ENCODE peak calls at places on chromosomes 13 and 19, in six cellular contexts. O, T, X, B, Q and M are unnamed samples.

GRCh38 chr19:50869479-50869878 is 3.8 kb upstream of the KLK2 start:
- DNase-seq in O (no peak), T (no peak), X (no peak), B (no peak), Q (no peak), M (no peak)

GRCh38 chr13:40388617-40389016 is 277.8 kb downstream of the FOXO1 start:
- DNase-seq in O (no peak), T (no peak), X (peak), B (peak), Q (no peak), M (no peak)

GRCh38 chr13:93227280-93227905 is 786 bp downstream of the GPC6 start:
- DNase-seq in O (peak), T (peak), X (peak), B (no peak), Q (no peak), M (no peak)

GRCh38 chr13:29954082-29955043 is 103.9 kb upstream of the UBL3 start:
- DNase-seq in O (no peak), T (no peak), X (no peak), B (no peak), Q (no peak), M (no peak)

GRCh38 chr19:55479451-55480230 is 3.2 kb downstream of the ZNF628 start:
- DNase-seq in O (no peak), T (no peak), X (no peak), B (no peak), Q (no peak), M (no peak)

GRCh38 chr19:46727036-46727501 is 10.2 kb upstream of the PRKD2 start:
- DNase-seq in O (no peak), T (peak), X (no peak), B (no peak), Q (no peak), M (no peak)

GRCh38 chr19:4059493-4059880 is 7.2 kb downstream of the ZBTB7A start:
- DNase-seq in O (no peak), T (no peak), X (no peak), B (no peak), Q (no peak), M (no peak)

GRCh38 chr19:30059741-30060140 is 117.7 kb downstream of the URI1 start:
- DNase-seq in O (no peak), T (no peak), X (no peak), B (no peak), Q (no peak), M (no peak)

GRCh38 chr13:106381083-106381482 is 154.4 kb downstream of the EFNB2 start:
- DNase-seq in O (no peak), T (no peak), X (peak), B (no peak), Q (no peak), M (no peak)

GRCh38 chr13:107713314-107713713 is 502.0 kb downstream of the LIG4 start:
- DNase-seq in O (no peak), T (no peak), X (no peak), B (no peak), Q (no peak), M (no peak)

GRCh38 chr19:52170863-52171320 is 529 bp downstream of the ZNF836 start:
- DNase-seq in O (no peak), T (peak), X (no peak), B (peak), Q (peak), M (no peak)

GRCh38 chr19:50486823-50487515 is 10.3 kb upstream of the GARIN5A start:
- DNase-seq in O (peak), T (peak), X (peak), B (peak), Q (no peak), M (no peak)

GRCh38 chr19:40689339-40690049 is 957 bp downstream of the NUMBL start:
- DNase-seq in O (peak), T (peak), X (no peak), B (peak), Q (no peak), M (no peak)

GRCh38 chr13:111281751-111282311 is 38.6 kb upstream of the TEX29 start:
- DNase-seq in O (peak), T (no peak), X (peak), B (no peak), Q (no peak), M (no peak)

GRCh38 chr19:47704024-47704423 is 9.2 kb upstream of the EHD2 start:
- DNase-seq in O (peak), T (no peak), X (peak), B (no peak), Q (no peak), M (no peak)

GRCh38 chr13:31213681-31214289 is 14.0 kb downstream of the B3GLCT start:
- DNase-seq in O (no peak), T (no peak), X (peak), B (no peak), Q (no peak), M (no peak)

GRCh38 chr19:55702131-55702627 is 27.2 kb downstream of the EPN1 start:
- DNase-seq in O (no peak), T (no peak), X (no peak), B (no peak), Q (no peak), M (no peak)

GRCh38 chr13:99857738-99858137 is 113.8 kb downstream of the ZIC5 start:
- DNase-seq in O (no peak), T (no peak), X (no peak), B (no peak), Q (no peak), M (no peak)

GRCh38 chr19:8552810-8553209 is 24.4 kb downstream of the MYO1F start:
- DNase-seq in O (peak), T (no peak), X (peak), B (peak), Q (no peak), M (no peak)

GRCh38 chr19:17103177-17103576 is 27.6 kb downstream of the MYO9B start:
- DNase-seq in O (peak), T (no peak), X (peak), B (peak), Q (no peak), M (no peak)

GRCh38 chr19:56699552-56699951 is 28.0 kb upstream of the ZNF835 start:
- DNase-seq in O (no peak), T (no peak), X (no peak), B (no peak), Q (no peak), M (no peak)

GRCh38 chr19:15962319-15962718 is 13.5 kb downstream of the OR10H4 start:
- DNase-seq in O (no peak), T (no peak), X (no peak), B (peak), Q (no peak), M (no peak)

GRCh38 chr13:106182404-106182803 is 353.1 kb downstream of the EFNB2 start:
- DNase-seq in O (peak), T (no peak), X (peak), B (peak), Q (no peak), M (no peak)

GRCh38 chr19:15971217-15971616 is 22.4 kb downstream of the OR10H4 start:
- DNase-seq in O (no peak), T (no peak), X (no peak), B (no peak), Q (no peak), M (no peak)

GRCh38 chr13:52459668-52460067 is 4.4 kb downstream of the CKAP2 start:
- DNase-seq in O (peak), T (no peak), X (peak), B (no peak), Q (no peak), M (no peak)

DNA sequence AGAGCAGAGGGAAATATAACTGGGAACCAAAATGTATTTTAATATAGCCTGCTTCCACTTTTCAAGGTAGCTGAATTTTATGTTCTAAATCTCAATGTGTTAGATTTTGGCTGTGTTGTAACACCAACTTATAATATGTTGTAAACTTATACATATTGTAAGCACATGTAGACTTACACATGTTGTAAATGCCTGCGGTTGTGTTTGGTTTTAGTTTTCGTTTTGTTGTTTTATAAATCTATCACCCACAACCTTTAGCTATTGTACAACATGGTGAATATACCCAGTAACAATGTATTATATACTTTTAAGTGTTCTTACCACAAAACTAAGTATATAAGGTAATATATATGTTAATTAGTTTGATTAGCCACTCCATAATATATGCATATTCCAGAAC is 15.6 kb downstream of the KCTD4 start:
- DNase-seq in O (no peak), T (no peak), X (no peak), B (no peak), Q (no peak), M (no peak)
- H3K27ac ChIP-seq in O (no peak), T (no peak), X (no peak), B (no peak), Q (no peak), M (no peak)

GRCh38 chr13:33172911-33173310 is 112.6 kb downstream of the STARD13 start:
- DNase-seq in O (no peak), T (no peak), X (no peak), B (no peak), Q (no peak), M (no peak)
- H3K27ac ChIP-seq in O (no peak), T (peak), X (no peak), B (no peak), Q (no peak), M (no peak)

GRCh38 chr13:74162135-74162534 is 27.9 kb upstream of the KLF12 start:
- DNase-seq in O (no peak), T (no peak), X (no peak), B (no peak), Q (no peak), M (no peak)
- H3K27ac ChIP-seq in O (no peak), T (no peak), X (no peak), B (no peak), Q (no peak), M (no peak)

DNA sequence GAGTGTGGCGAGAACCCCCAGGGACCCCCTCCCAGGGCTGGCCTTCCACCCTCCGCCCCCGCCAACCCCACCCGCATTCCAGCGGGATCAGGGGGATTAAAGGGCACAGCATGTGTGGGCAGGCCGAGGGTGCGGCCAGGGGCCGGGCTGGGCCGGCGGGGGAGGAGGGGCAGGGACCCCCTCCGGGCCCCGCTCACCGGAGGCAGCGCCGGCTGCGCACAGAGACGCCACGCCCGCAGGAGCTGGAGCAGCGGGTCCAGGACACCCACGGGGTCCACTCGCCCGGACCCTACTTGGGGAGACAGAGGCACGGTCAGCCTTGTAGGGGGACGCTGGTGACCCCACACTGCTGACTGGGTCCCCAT is 2.4 kb downstream of the ADAMTSL5 start:
- DNase-seq in O (no peak), T (no peak), X (no peak), B (no peak), Q (no peak), M (no peak)
- H3K27ac ChIP-seq in O (no peak), T (peak), X (no peak), B (no peak), Q (peak), M (no peak)

GRCh38 chr13:21034602-21035190 is 26.7 kb downstream of the LATS2 start:
- DNase-seq in O (no peak), T (no peak), X (no peak), B (no peak), Q (no peak), M (no peak)

GRCh38 chr13:21032656-21033055 is 28.7 kb downstream of the LATS2 start:
- DNase-seq in O (no peak), T (no peak), X (no peak), B (no peak), Q (no peak), M (no peak)

GRCh38 chr13:21033866-21034601 is 27.4 kb downstream of the LATS2 start:
- DNase-seq in O (no peak), T (no peak), X (no peak), B (no peak), Q (no peak), M (no peak)

GRCh38 chr13:21031594-21031993 is 29.8 kb downstream of the LATS2 start:
- DNase-seq in O (no peak), T (no peak), X (no peak), B (no peak), Q (no peak), M (no peak)

GRCh38 chr13:21033224-21033855 is 28.0 kb downstream of the LATS2 start:
- DNase-seq in O (peak), T (no peak), X (no peak), B (no peak), Q (no peak), M (no peak)
- H3K27ac ChIP-seq in O (peak), T (peak), X (peak), B (no peak), Q (peak), M (no peak)

GRCh38 chr13:88526186-88526852 is 855.1 kb downstream of the SLITRK5 start:
- DNase-seq in O (no peak), T (no peak), X (no peak), B (no peak), Q (no peak), M (no peak)
- H3K27ac ChIP-seq in O (no peak), T (no peak), X (no peak), B (no peak), Q (no peak), M (no peak)